ENCODE peak calls at places on chromosomes 6 and 20, in five cellular contexts. A is endodermal cell, O is A549, B is dorsolateral prefrontal cortex, J is A673. K is an unnamed sample.

GRCh38 chr6:164502838-164503237 is 806.6 kb downstream of the C6orf118 start:
- DNase-seq in A (no peak), O (no peak), B (no peak), J (no peak), K (no peak)

GRCh38 chr6:170523256-170524187 is 29.6 kb downstream of the PSMB1 start:
- DNase-seq in A (no peak), O (no peak), B (no peak), J (no peak), K (no peak)

GRCh38 chr6:158232445-158233213 is 64.5 kb downstream of the GTF2H5 start:
- DNase-seq in A (peak), O (peak), B (peak), J (peak), K (peak)

GRCh38 chr6:121000381-121000780 is 333.9 kb downstream of the TBC1D32 start:
- DNase-seq in A (no peak), O (no peak), B (no peak), J (peak), K (no peak)

GRCh38 chr6:167993831-167994230 is 3.6 kb upstream of the KIF25 start:
- DNase-seq in A (no peak), O (no peak), B (no peak), J (no peak), K (no peak)

GRCh38 chr20:59518881-59519706 is 85.2 kb upstream of the PHACTR3 start:
- DNase-seq in A (peak), O (peak), B (no peak), J (peak), K (peak)

GRCh38 chr6:104413767-104414166 is 446.0 kb downstream of the HACE1 start:
- DNase-seq in A (no peak), O (no peak), B (no peak), J (no peak), K (no peak)

GRCh38 chr6:74956559-74957428 is 249.1 kb downstream of the COL12A1 start:
- DNase-seq in A (no peak), O (no peak), B (no peak), J (no peak), K (no peak)

GRCh38 chr6:147141690-147142308 is 62.4 kb upstream of the STXBP5 start:
- DNase-seq in A (no peak), O (no peak), B (no peak), J (no peak), K (no peak)

DNA sequence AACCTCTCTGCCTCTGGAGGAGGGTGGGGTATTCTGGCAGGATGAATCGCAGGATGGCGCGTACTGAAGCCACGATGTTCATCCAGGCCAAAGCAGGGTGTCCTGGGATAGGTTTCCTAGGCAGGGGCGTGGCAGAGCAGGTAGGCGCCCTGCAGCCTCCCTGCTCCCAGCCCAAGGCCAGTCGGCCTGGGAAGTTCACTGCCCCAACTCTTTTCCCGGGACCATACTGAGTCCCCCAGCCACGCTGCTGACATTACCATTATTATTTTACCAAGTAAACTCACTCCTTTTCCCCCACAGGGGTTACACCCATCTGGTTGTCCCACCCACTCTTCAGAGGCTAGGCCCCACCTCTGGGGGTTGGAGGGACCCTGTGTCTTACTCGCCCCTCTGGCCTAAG is 21.8 kb downstream of the SDCBP2 start:
- DNase-seq in A (no peak), O (no peak), B (no peak), J (no peak), K (no peak)
- H3K27ac ChIP-seq in A (no peak), O (no peak), B (peak), J (no peak), K (no peak)

GRCh38 chr6:71190809-71191208 is 97.8 kb upstream of the OGFRL1 start:
- DNase-seq in A (no peak), O (no peak), B (no peak), J (peak), K (no peak)
- TF ChIP-seq CTCF in A (peak), O (peak), B (peak), J (peak), K (no peak)

DNA sequence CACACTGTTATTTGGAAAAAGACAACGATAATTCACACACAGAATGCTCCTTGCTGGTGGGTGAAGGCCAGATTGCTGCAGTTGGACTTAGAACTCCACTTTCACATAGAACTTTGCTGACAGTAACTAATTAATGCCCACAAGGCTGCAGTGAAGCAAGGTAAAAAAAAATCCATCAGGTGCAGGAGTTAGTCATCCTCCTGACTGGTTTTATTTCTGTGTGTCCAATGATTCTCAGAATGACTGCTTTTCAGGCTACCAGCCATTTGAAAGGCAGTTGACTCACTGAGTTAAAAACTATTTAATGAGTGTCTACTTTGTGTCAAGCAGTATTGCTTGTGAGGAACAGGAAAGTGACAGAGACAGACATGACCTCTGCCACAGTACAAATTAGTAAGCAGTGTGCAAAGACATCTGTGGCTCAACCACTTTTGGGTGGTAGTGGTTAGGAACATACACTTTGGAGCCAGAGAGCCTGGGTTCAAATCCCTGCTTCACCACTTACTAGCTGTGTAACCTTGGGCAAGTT is 41.9 kb downstream of the ELOVL5 start:
- DNase-seq in A (no peak), O (no peak), B (no peak), J (no peak), K (no peak)
- H3K4me3 ChIP-seq in A (no peak), O (no peak), B (no peak), J (no peak), K (no peak)

GRCh38 chr20:31570735-31571617 is 34.1 kb upstream of the ID1 start:
- DNase-seq in A (no peak), O (no peak), B (peak), J (no peak), K (no peak)
- H3K27ac ChIP-seq in A (no peak), O (peak), B (peak), J (peak), K (peak)

DNA sequence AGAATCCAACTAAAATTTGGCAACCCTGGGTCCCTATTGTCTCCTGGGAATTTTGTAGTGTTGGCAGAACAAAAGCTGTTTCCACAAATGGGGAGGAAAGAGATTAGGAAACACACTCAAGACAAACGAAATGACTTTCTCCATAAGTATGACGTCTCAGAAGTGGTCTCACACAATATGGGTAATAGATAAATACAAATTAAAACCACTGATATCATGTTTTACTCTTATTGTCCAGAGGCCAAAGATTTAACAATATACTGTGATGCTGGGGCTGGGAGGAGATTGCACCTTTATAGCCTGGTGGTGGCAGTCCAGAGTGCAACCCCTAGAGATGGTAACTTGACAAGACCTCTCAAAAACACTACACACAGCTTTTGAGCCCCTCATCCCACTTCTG is 18.6 kb downstream of the FKBP1A start:
- DNase-seq in A (no peak), O (no peak), B (no peak), J (no peak), K (no peak)
- TF ChIP-seq CTCF in A (peak), O (no peak), B (no peak), J (no peak), K (no peak)

GRCh38 chr20:17901971-17902370 is 66.6 kb downstream of the SNX5 start:
- DNase-seq in A (no peak), O (no peak), B (no peak), J (no peak), K (no peak)
- H3K4me3 ChIP-seq in A (no peak), O (no peak), B (no peak), J (no peak), K (no peak)

GRCh38 chr20:40600441-40601235 is 88.4 kb downstream of the MAFB start:
- DNase-seq in A (no peak), O (no peak), B (no peak), J (no peak), K (no peak)
- H3K27ac ChIP-seq in A (no peak), O (no peak), B (no peak), J (no peak), K (no peak)

K was measured in WERI-Rb-1.